ENCODE peak calls at places on chromosomes 1 and 21, in six cellular contexts. One of them, this sample, is unnamed.

GRCh38 chr1:150168960-150169565 is 19.3 kb downstream of the PLEKHO1 start:
- DNase-seq in RWPE1: peak; percentile 80
- DNase-seq in CD8-positive, alpha-beta T cell: no peak
- DNase-seq in kidney: no peak
- DNase-seq in breast epithelium: no peak
- DNase-seq in iPS DF 6.9: no peak
- DNase-seq in this sample: no peak

GRCh38 chr1:45339694-45340558 is at the start of the genes MUTYH and TOE1:
- DNase-seq in RWPE1: peak; percentile 92
- DNase-seq in CD8-positive, alpha-beta T cell: peak; percentile 79
- DNase-seq in kidney: peak; percentile 98
- DNase-seq in breast epithelium: peak; percentile 86
- DNase-seq in iPS DF 6.9: peak; percentile 87
- DNase-seq in this sample: no peak

GRCh38 chr21:44819283-44820243 is 1.7 kb upstream of the SUMO3 start:
- DNase-seq in RWPE1: no peak
- DNase-seq in CD8-positive, alpha-beta T cell: no peak
- DNase-seq in kidney: no peak
- DNase-seq in breast epithelium: no peak
- DNase-seq in iPS DF 6.9: no peak
- DNase-seq in this sample: no peak

GRCh38 chr1:115656461-115657077 is 14.8 kb downstream of the VANGL1 start:
- DNase-seq in RWPE1: no peak
- DNase-seq in CD8-positive, alpha-beta T cell: no peak
- DNase-seq in kidney: no peak
- DNase-seq in breast epithelium: no peak
- DNase-seq in iPS DF 6.9: no peak
- DNase-seq in this sample: no peak

GRCh38 chr1:5830771-5831599 is 161.2 kb downstream of the NPHP4 start:
- DNase-seq in RWPE1: peak; percentile 23
- DNase-seq in CD8-positive, alpha-beta T cell: no peak
- DNase-seq in kidney: peak; percentile 47
- DNase-seq in breast epithelium: no peak
- DNase-seq in iPS DF 6.9: peak; percentile 87
- DNase-seq in this sample: no peak

GRCh38 chr1:22880174-22880601 is 92.5 kb downstream of the LACTBL1 start:
- DNase-seq in RWPE1: no peak
- DNase-seq in CD8-positive, alpha-beta T cell: no peak
- DNase-seq in kidney: no peak
- DNase-seq in breast epithelium: no peak
- DNase-seq in iPS DF 6.9: no peak
- DNase-seq in this sample: no peak

GRCh38 chr1:32864375-32865019 is 6.2 kb downstream of the FNDC5 start:
- DNase-seq in RWPE1: no peak
- DNase-seq in CD8-positive, alpha-beta T cell: no peak
- DNase-seq in kidney: no peak
- DNase-seq in breast epithelium: no peak
- DNase-seq in iPS DF 6.9: no peak
- DNase-seq in this sample: no peak

GRCh38 chr1:21766210-21766609 is 16.7 kb downstream of the USP48 start:
- DNase-seq in RWPE1: no peak
- DNase-seq in CD8-positive, alpha-beta T cell: no peak
- DNase-seq in kidney: no peak
- DNase-seq in breast epithelium: no peak
- DNase-seq in iPS DF 6.9: no peak
- DNase-seq in this sample: no peak

GRCh38 chr1:11934295-11935039 is at the start of gene PLOD1:
- DNase-seq in RWPE1: peak; percentile 80
- DNase-seq in CD8-positive, alpha-beta T cell: peak; percentile 74
- DNase-seq in kidney: peak; percentile 96
- DNase-seq in breast epithelium: peak; percentile 76
- DNase-seq in iPS DF 6.9: no peak
- DNase-seq in this sample: no peak

GRCh38 chr1:234871710-234872262 is 256.9 kb downstream of the TOMM20 start:
- DNase-seq in RWPE1: no peak
- DNase-seq in CD8-positive, alpha-beta T cell: no peak
- DNase-seq in kidney: no peak
- DNase-seq in breast epithelium: no peak
- DNase-seq in iPS DF 6.9: no peak
- DNase-seq in this sample: no peak

GRCh38 chr1:167454929-167455785 is 63.2 kb downstream of the CD247 start:
- DNase-seq in RWPE1: peak; percentile 52
- DNase-seq in CD8-positive, alpha-beta T cell: peak; percentile 65
- DNase-seq in kidney: peak; percentile 89
- DNase-seq in breast epithelium: peak; percentile 45
- DNase-seq in iPS DF 6.9: no peak
- DNase-seq in this sample: no peak

GRCh38 chr1:236394905-236395779 is 1.1 kb downstream of the EDARADD start:
- DNase-seq in RWPE1: peak; percentile 36
- DNase-seq in CD8-positive, alpha-beta T cell: no peak
- DNase-seq in kidney: peak; percentile 81
- DNase-seq in breast epithelium: peak; percentile 31
- DNase-seq in iPS DF 6.9: no peak
- DNase-seq in this sample: no peak

GRCh38 chr1:239349699-239350098 is 36.7 kb upstream of the CHRM3 start:
- DNase-seq in RWPE1: no peak
- DNase-seq in CD8-positive, alpha-beta T cell: no peak
- DNase-seq in kidney: no peak
- DNase-seq in breast epithelium: no peak
- DNase-seq in iPS DF 6.9: no peak
- DNase-seq in this sample: no peak

GRCh38 chr1:27522860-27523665 is 33.1 kb upstream of the WASF2 start:
- DNase-seq in RWPE1: no peak
- DNase-seq in CD8-positive, alpha-beta T cell: no peak
- DNase-seq in kidney: no peak
- DNase-seq in breast epithelium: no peak
- DNase-seq in iPS DF 6.9: no peak
- DNase-seq in this sample: no peak

GRCh38 chr1:30345525-30346145 is 377.8 kb downstream of the MATN1 start:
- DNase-seq in RWPE1: no peak
- DNase-seq in CD8-positive, alpha-beta T cell: no peak
- DNase-seq in kidney: no peak
- DNase-seq in breast epithelium: no peak
- DNase-seq in iPS DF 6.9: no peak
- DNase-seq in this sample: no peak

GRCh38 chr1:182752077-182752826 is 37.3 kb upstream of the NPL start:
- DNase-seq in RWPE1: no peak
- DNase-seq in CD8-positive, alpha-beta T cell: no peak
- DNase-seq in kidney: no peak
- DNase-seq in breast epithelium: no peak
- DNase-seq in iPS DF 6.9: no peak
- DNase-seq in this sample: no peak

GRCh38 chr1:17205652-17206051 is 724 bp downstream of the PADI1 start:
- DNase-seq in RWPE1: no peak
- DNase-seq in CD8-positive, alpha-beta T cell: no peak
- DNase-seq in kidney: peak; percentile 12
- DNase-seq in breast epithelium: no peak
- DNase-seq in iPS DF 6.9: no peak
- DNase-seq in this sample: no peak

GRCh38 chr1:77831566-77831965 is 52.1 kb downstream of the MIGA1 start:
- DNase-seq in RWPE1: no peak
- DNase-seq in CD8-positive, alpha-beta T cell: no peak
- DNase-seq in kidney: no peak
- DNase-seq in breast epithelium: no peak
- DNase-seq in iPS DF 6.9: no peak
- DNase-seq in this sample: no peak

GRCh38 chr1:174160109-174160473 is 771 bp downstream of the RABGAP1L start:
- DNase-seq in RWPE1: peak; percentile 48
- DNase-seq in CD8-positive, alpha-beta T cell: no peak
- DNase-seq in kidney: peak; percentile 81
- DNase-seq in breast epithelium: no peak
- DNase-seq in iPS DF 6.9: no peak
- DNase-seq in this sample: no peak

GRCh38 chr1:192913683-192914082 is 104.8 kb downstream of the RGS2 start:
- DNase-seq in RWPE1: peak; percentile 34
- DNase-seq in CD8-positive, alpha-beta T cell: no peak
- DNase-seq in kidney: no peak
- DNase-seq in breast epithelium: no peak
- DNase-seq in iPS DF 6.9: no peak
- DNase-seq in this sample: peak; percentile 73

GRCh38 chr1:17108360-17108759 is 10.9 kb downstream of the PADI2 start:
- DNase-seq in RWPE1: no peak
- DNase-seq in CD8-positive, alpha-beta T cell: no peak
- DNase-seq in kidney: no peak
- DNase-seq in breast epithelium: no peak
- DNase-seq in iPS DF 6.9: no peak
- DNase-seq in this sample: no peak

GRCh38 chr1:234845097-234845660 is 235.2 kb upstream of the IRF2BP2 start:
- DNase-seq in RWPE1: no peak
- DNase-seq in CD8-positive, alpha-beta T cell: peak; percentile 8
- DNase-seq in kidney: no peak
- DNase-seq in breast epithelium: no peak
- DNase-seq in iPS DF 6.9: no peak
- DNase-seq in this sample: no peak

GRCh38 chr1:64133036-64133435 is 70.4 kb upstream of the UBE2U start:
- DNase-seq in RWPE1: peak; percentile 90
- DNase-seq in CD8-positive, alpha-beta T cell: no peak
- DNase-seq in kidney: no peak
- DNase-seq in breast epithelium: no peak
- DNase-seq in iPS DF 6.9: no peak
- DNase-seq in this sample: peak; percentile 56

GRCh38 chr21:38957575-38958340 is 152.0 kb downstream of the ETS2 start:
- DNase-seq in RWPE1: no peak
- DNase-seq in CD8-positive, alpha-beta T cell: no peak
- DNase-seq in kidney: no peak
- DNase-seq in breast epithelium: no peak
- DNase-seq in iPS DF 6.9: no peak
- DNase-seq in this sample: no peak

GRCh38 chr21:42964561-42965560 is 9.5 kb upstream of the PKNOX1 start:
- DNase-seq in RWPE1: no peak
- DNase-seq in CD8-positive, alpha-beta T cell: no peak
- DNase-seq in kidney: no peak
- DNase-seq in breast epithelium: no peak
- DNase-seq in iPS DF 6.9: no peak
- DNase-seq in this sample: no peak
- H3K27ac ChIP-seq in RWPE1: no peak overlapping the region
- H3K27ac ChIP-seq in CD8-positive, alpha-beta T cell: no peak overlapping the region
- H3K27ac ChIP-seq in kidney: no peak overlapping the region
- H3K27ac ChIP-seq in breast epithelium: no peak overlapping the region
- H3K27ac ChIP-seq in iPS DF 6.9: no peak overlapping the region
- H3K27ac ChIP-seq in this sample: no peak overlapping the region

GRCh38 chr1:181095260-181095659 is 6.8 kb downstream of the IER5 start:
- DNase-seq in RWPE1: no peak
- DNase-seq in CD8-positive, alpha-beta T cell: no peak
- DNase-seq in kidney: no peak
- DNase-seq in breast epithelium: no peak
- DNase-seq in iPS DF 6.9: no peak
- DNase-seq in this sample: no peak
- H3K27ac ChIP-seq in RWPE1: peak overlapping the region; percentile 71
- H3K27ac ChIP-seq in CD8-positive, alpha-beta T cell: no peak overlapping the region
- H3K27ac ChIP-seq in kidney: peak overlapping the region; percentile 33
- H3K27ac ChIP-seq in breast epithelium: peak overlapping the region; percentile 61
- H3K27ac ChIP-seq in iPS DF 6.9: no peak overlapping the region
- H3K27ac ChIP-seq in this sample: peak overlapping the region; percentile 92

DNA sequence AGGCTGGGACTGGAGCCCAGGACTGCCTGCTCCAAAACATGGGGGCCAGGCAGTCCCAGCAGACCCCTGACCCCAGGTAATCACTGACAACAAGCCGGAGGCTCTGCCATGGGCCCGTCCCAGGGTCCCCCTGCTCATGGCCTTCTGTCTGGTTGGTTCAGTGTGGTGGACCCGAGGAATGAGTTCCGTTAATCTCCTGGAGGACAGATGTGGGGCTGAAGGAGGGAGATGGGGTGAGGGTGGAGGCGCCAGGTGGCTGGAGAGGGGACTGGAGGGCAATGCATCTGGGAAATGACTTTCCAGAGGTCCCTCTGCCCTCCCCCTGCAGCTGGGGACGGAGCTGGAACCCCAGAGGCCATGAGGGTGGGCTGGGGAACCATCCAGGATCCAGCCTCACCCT is 103.2 kb downstream of the EBNA1BP2 start:
- DNase-seq in RWPE1: no peak
- DNase-seq in CD8-positive, alpha-beta T cell: no peak
- DNase-seq in kidney: no peak
- DNase-seq in breast epithelium: no peak
- DNase-seq in iPS DF 6.9: no peak
- DNase-seq in this sample: no peak
- H3K27ac ChIP-seq in RWPE1: no peak overlapping the region
- H3K27ac ChIP-seq in CD8-positive, alpha-beta T cell: no peak overlapping the region
- H3K27ac ChIP-seq in kidney: peak overlapping the region; percentile 67
- H3K27ac ChIP-seq in breast epithelium: no peak overlapping the region
- H3K27ac ChIP-seq in iPS DF 6.9: no peak overlapping the region
- H3K27ac ChIP-seq in this sample: no peak overlapping the region

GRCh38 chr21:34996304-34997081 is 52.6 kb downstream of the RUNX1 start:
- DNase-seq in RWPE1: no peak
- DNase-seq in CD8-positive, alpha-beta T cell: no peak
- DNase-seq in kidney: no peak
- DNase-seq in breast epithelium: peak; percentile 33
- DNase-seq in iPS DF 6.9: no peak
- DNase-seq in this sample: no peak

GRCh38 chr21:34995979-34996303 is 53.2 kb downstream of the RUNX1 start:
- DNase-seq in RWPE1: no peak
- DNase-seq in CD8-positive, alpha-beta T cell: no peak
- DNase-seq in kidney: no peak
- DNase-seq in breast epithelium: no peak
- DNase-seq in iPS DF 6.9: no peak
- DNase-seq in this sample: no peak

GRCh38 chr21:34997295-34997694 is 51.8 kb downstream of the RUNX1 start:
- DNase-seq in RWPE1: no peak
- DNase-seq in CD8-positive, alpha-beta T cell: no peak
- DNase-seq in kidney: no peak
- DNase-seq in breast epithelium: no peak
- DNase-seq in iPS DF 6.9: no peak
- DNase-seq in this sample: no peak

GRCh38 chr21:34992736-34993135 is 56.4 kb downstream of the RUNX1 start:
- DNase-seq in RWPE1: no peak
- DNase-seq in CD8-positive, alpha-beta T cell: no peak
- DNase-seq in kidney: no peak
- DNase-seq in breast epithelium: peak; percentile 69
- DNase-seq in iPS DF 6.9: no peak
- DNase-seq in this sample: no peak

DNA sequence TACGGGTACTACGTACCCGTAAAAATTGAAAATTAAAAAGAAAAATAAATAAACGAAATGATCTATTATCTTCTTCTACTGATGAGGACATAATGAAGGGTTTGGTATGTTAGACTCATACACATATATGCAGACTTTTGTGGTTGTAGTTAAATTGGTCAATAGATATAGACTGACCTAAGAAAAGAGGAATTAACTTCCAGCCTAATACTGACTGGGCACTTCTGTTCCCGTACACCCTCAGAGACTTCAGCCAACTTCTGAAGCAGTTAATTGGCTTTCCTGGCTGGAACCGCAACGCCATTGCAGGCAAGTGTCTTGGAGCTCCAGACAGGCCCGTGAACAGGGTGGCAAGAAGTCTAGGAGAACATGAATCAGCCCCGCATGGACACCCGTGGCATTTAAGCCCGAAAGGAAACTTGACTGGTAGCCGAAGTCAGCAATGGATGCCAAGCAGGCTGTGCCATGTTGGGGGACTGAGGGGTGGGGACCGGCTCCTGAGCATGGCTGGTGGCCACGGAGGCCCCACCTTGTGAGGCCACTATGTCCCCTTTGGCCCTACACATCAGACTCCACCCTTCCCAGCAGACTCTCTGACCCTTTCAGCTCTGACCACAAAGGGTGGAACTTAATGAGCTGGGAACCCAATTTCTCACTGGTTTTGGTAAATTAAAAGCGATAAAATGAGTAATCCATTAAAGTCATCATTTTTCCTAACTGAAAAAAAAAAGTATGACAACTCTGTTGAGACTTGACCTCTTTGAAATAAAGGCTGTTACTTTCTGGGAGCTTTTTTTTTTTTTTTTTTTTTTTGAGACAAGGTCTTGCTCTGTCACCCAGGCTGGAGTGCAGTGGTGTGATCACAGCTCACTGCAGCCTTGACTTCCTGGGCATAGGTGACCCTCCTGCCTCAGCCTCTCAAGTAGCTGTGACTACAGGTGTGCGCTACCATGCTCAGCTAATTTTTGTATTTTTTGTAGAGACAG is 54.2 kb downstream of the RUNX1 start:
- DNase-seq in RWPE1: no peak
- DNase-seq in CD8-positive, alpha-beta T cell: no peak
- DNase-seq in kidney: no peak
- DNase-seq in breast epithelium: no peak
- DNase-seq in iPS DF 6.9: no peak
- DNase-seq in this sample: no peak
- H3K27ac ChIP-seq in RWPE1: no peak overlapping the region
- H3K27ac ChIP-seq in CD8-positive, alpha-beta T cell: no peak overlapping the region
- H3K27ac ChIP-seq in kidney: no peak overlapping the region
- H3K27ac ChIP-seq in breast epithelium: no peak overlapping the region
- H3K27ac ChIP-seq in iPS DF 6.9: no peak overlapping the region
- H3K27ac ChIP-seq in this sample: no peak overlapping the region

This sample was measured in epithelial cell of prostate.